ENCODE peak calls at places on chromosomes 16 and 17, in five cellular contexts. F is lung, E is heart left ventricle, M is B cell, P is BE2C. D is an unnamed sample.

GRCh38 chr17:9138161-9138717 is 116.9 kb downstream of the NTN1 start:
- DNase-seq in F (no peak), E (peak; percentile 75), M (no peak), P (no peak), D (no peak)

GRCh38 chr17:66730497-66730923 is 104.4 kb upstream of the CACNG5 start:
- DNase-seq in F (no peak), E (no peak), M (no peak), P (no peak), D (no peak)

GRCh38 chr17:27340575-27340974 is 46.7 kb downstream of the WSB1 start:
- DNase-seq in F (no peak), E (no peak), M (no peak), P (no peak), D (no peak)

GRCh38 chr17:37824534-37825485 is 80.0 kb upstream of the HNF1B start:
- DNase-seq in F (no peak), E (no peak), M (no peak), P (no peak), D (peak; percentile 19)

GRCh38 chr17:2724783-2725164 is 13.2 kb upstream of the CLUH start:
- DNase-seq in F (no peak), E (no peak), M (no peak), P (no peak), D (no peak)

GRCh38 chr16:13269905-13270528 is 368.6 kb downstream of the SHISA9 start:
- DNase-seq in F (no peak), E (no peak), M (no peak), P (no peak), D (no peak)

GRCh38 chr16:78896280-78896679 is 704.3 kb downstream of the MAF start:
- DNase-seq in F (no peak), E (no peak), M (no peak), P (no peak), D (no peak)

GRCh38 chr17:78769200-78769773 is 12.8 kb downstream of the CYTH1 start:
- DNase-seq in F (no peak), E (no peak), M (no peak), P (no peak), D (no peak)

GRCh38 chr16:9306753-9307152 is 215.3 kb downstream of the HAPSTR1 start:
- DNase-seq in F (no peak), E (no peak), M (no peak), P (no peak), D (no peak)

GRCh38 chr17:63881935-63882601 is at the start of gene GH2:
- DNase-seq in F (peak; percentile 49), E (no peak), M (peak; percentile 46), P (peak; percentile 63), D (peak; percentile 37)

GRCh38 chr17:72479113-72479512 is 358.3 kb downstream of the SOX9 start:
- DNase-seq in F (no peak), E (no peak), M (no peak), P (no peak), D (peak; percentile 31)

GRCh38 chr17:35088647-35088910 is 25.1 kb upstream of the RFFL start:
- DNase-seq in F (no peak), E (no peak), M (no peak), P (no peak), D (no peak)

GRCh38 chr17:1808649-1809048 is 21.1 kb downstream of the SMYD4 start:
- DNase-seq in F (no peak), E (no peak), M (no peak), P (no peak), D (no peak)

GRCh38 chr17:13351046-13351445 is 250.7 kb downstream of the HS3ST3A1 start:
- DNase-seq in F (no peak), E (no peak), M (no peak), P (no peak), D (no peak)